ENCODE peak calls at places on chromosomes 1 and 21, in nine cellular contexts. X is fibroblast of pulmonary artery, O is breast epithelium, G is IMR-90, S is HFFc6, Q is progenitor cell of endocrine pancreas, H is adrenal gland, F is GM10248, B is choroid plexus epithelial cell. J is an unnamed sample.

GRCh38 chr21:38669186-38669585 is 136.5 kb upstream of the ETS2 start:
- DNase-seq in H (no peak), Q (no peak), B (peak), S (peak), G (peak), O (no peak), X (peak), F (peak), J (peak)

GRCh38 chr1:81549588-81550127 is 251.1 kb upstream of the ADGRL2 start:
- DNase-seq in F (peak), B (peak), X (peak), S (peak), Q (no peak), H (no peak), O (no peak), G (peak), J (peak)

GRCh38 chr1:158819461-158820443 is 11.4 kb upstream of the MNDA start:
- DNase-seq in Q (no peak), F (peak), B (peak), X (peak), S (no peak), G (no peak), H (no peak), O (no peak), J (no peak)

GRCh38 chr1:228050571-228051181 is 31.8 kb upstream of the ARF1 start:
- DNase-seq in H (no peak), G (no peak), Q (no peak), F (no peak), O (no peak), X (no peak), S (no peak), B (no peak), J (no peak)

GRCh38 chr1:214136336-214136735 is 144.6 kb upstream of the SMYD2 start:
- DNase-seq in G (no peak), O (no peak), Q (no peak), F (no peak), X (no peak), H (no peak), S (no peak), B (no peak), J (no peak)

GRCh38 chr1:119549719-119550141 is 42.7 kb downstream of the HSD3B1 start:
- DNase-seq in Q (peak), S (peak), B (peak), G (peak), X (peak), O (no peak), F (peak), H (peak), J (peak)

GRCh38 chr21:38439957-38440356 is 58.3 kb downstream of the ERG start:
- DNase-seq in X (peak), B (no peak), O (no peak), H (no peak), G (no peak), F (no peak), Q (no peak), S (no peak), J (no peak)

GRCh38 chr1:3310718-3311400 is 143.6 kb upstream of the ARHGEF16 start:
- DNase-seq in H (no peak), O (no peak), X (no peak), F (no peak), G (no peak), Q (no peak), S (no peak), B (no peak), J (no peak)

GRCh38 chr1:205775717-205776056 is 405 bp upstream of the RAB29 start:
- DNase-seq in Q (no peak), G (peak), O (no peak), B (peak), F (no peak), S (peak), X (peak), H (peak), J (peak)

GRCh38 chr21:36909423-36909822 is 57.0 kb downstream of the HLCS start:
- DNase-seq in F (no peak), O (no peak), B (no peak), H (no peak), X (peak), Q (no peak), S (no peak), G (peak), J (no peak)

GRCh38 chr1:176795929-176796328 is 333.0 kb downstream of the PAPPA2 start:
- DNase-seq in H (peak), G (no peak), F (no peak), X (no peak), O (no peak), S (no peak), Q (no peak), B (no peak), J (peak)

GRCh38 chr1:1306070-1306660 is 1.6 kb downstream of the ACAP3 start:
- DNase-seq in Q (no peak), X (no peak), B (no peak), H (no peak), O (no peak), S (no peak), G (peak), F (no peak), J (no peak)

GRCh38 chr1:66274634-66275033 is 259.3 kb upstream of the SGIP1 start:
- DNase-seq in Q (no peak), F (no peak), H (no peak), G (peak), B (peak), S (peak), X (no peak), O (no peak), J (peak)

GRCh38 chr1:152397474-152397873 is 16.6 kb downstream of the CRNN start:
- DNase-seq in B (no peak), H (no peak), G (no peak), X (no peak), F (no peak), S (no peak), O (no peak), Q (no peak), J (peak)
- TF ChIP-seq CTCF in B (no peak), H (no peak), G (no peak), X (no peak), F (no peak), S (peak), O (no peak), Q (no peak), J (no peak)

GRCh38 chr21:33479679-33480480 is at the start of gene TMEM50B:
- DNase-seq in B (peak), O (peak), X (peak), G (peak), Q (peak), S (peak), F (peak), H (peak), J (peak)
- TF ChIP-seq CTCF in B (peak), O (peak), X (peak), G (peak), Q (peak), S (peak), F (peak), H (peak), J (peak)

GRCh38 chr1:64659478-64659877 is 85.4 kb upstream of the RAVER2 start:
- DNase-seq in G (no peak), X (no peak), S (no peak), F (no peak), B (no peak), O (no peak), Q (no peak), H (no peak), J (no peak)

GRCh38 chr1:64664287-64664686 is 80.6 kb upstream of the RAVER2 start:
- DNase-seq in Q (no peak), X (no peak), O (no peak), B (no peak), G (no peak), F (no peak), H (no peak), S (no peak), J (no peak)

GRCh38 chr1:64669098-64669675 is 75.7 kb upstream of the RAVER2 start:
- DNase-seq in H (no peak), B (no peak), S (no peak), F (no peak), O (no peak), X (no peak), G (peak), Q (no peak), J (no peak)

GRCh38 chr1:64663654-64664053 is 81.2 kb upstream of the RAVER2 start:
- DNase-seq in Q (no peak), H (no peak), S (no peak), B (peak), F (peak), G (peak), X (no peak), O (no peak), J (peak)
- TF ChIP-seq CTCF in Q (peak), H (no peak), S (peak), B (peak), F (no peak), G (no peak), X (peak), O (no peak), J (peak)

GRCh38 chr1:84387480-84388163 is 10.7 kb upstream of the DNASE2B start:
- DNase-seq in X (no peak), H (no peak), G (no peak), B (peak), S (no peak), F (no peak), Q (no peak), O (no peak), J (no peak)
- TF ChIP-seq CTCF in X (peak), H (no peak), G (peak), B (peak), S (peak), F (no peak), Q (no peak), O (no peak), J (no peak)

GRCh38 chr1:156511656-156512055 is 11.1 kb upstream of the MEF2D start:
- DNase-seq in G (peak), F (no peak), O (no peak), S (no peak), H (peak), X (no peak), Q (no peak), B (peak), J (peak)

GRCh38 chr1:156517746-156518145 is 17.2 kb upstream of the MEF2D start:
- DNase-seq in F (no peak), G (no peak), S (no peak), Q (no peak), H (no peak), O (no peak), X (no peak), B (no peak), J (peak)

GRCh38 chr1:156513189-156513588 is 12.6 kb upstream of the MEF2D start:
- DNase-seq in Q (no peak), F (no peak), S (no peak), H (no peak), X (no peak), O (no peak), G (peak), B (peak), J (no peak)

GRCh38 chr1:156516821-156517220 is 16.2 kb upstream of the MEF2D start:
- DNase-seq in G (no peak), S (no peak), H (no peak), O (no peak), Q (no peak), X (no peak), B (no peak), F (no peak), J (no peak)

DNA sequence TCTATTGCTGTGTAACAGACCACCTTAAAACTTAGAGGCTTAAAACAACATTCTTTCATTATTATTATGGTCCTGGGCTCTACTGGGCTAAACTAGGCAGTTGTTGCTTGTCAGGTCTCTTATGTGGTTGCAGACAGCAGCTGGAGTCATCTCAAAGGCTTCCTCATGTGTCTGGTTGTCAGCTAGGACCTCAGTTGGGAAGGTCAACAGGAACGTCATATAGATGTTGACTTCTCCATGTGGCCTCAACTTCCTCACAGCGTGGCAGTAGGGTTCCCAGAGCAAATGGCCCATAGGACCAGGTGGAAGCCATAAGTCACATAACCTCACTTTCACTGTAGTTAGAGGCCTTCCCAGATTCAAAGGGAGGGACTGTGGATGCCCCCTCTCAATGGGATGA is 15.4 kb upstream of the MEF2D start:
- DNase-seq in O (no peak), B (no peak), F (no peak), Q (no peak), G (no peak), H (no peak), X (no peak), S (no peak), J (no peak)
- TF ChIP-seq CTCF in O (no peak), B (no peak), F (no peak), Q (no peak), G (no peak), H (no peak), X (no peak), S (no peak), J (no peak)

DNA sequence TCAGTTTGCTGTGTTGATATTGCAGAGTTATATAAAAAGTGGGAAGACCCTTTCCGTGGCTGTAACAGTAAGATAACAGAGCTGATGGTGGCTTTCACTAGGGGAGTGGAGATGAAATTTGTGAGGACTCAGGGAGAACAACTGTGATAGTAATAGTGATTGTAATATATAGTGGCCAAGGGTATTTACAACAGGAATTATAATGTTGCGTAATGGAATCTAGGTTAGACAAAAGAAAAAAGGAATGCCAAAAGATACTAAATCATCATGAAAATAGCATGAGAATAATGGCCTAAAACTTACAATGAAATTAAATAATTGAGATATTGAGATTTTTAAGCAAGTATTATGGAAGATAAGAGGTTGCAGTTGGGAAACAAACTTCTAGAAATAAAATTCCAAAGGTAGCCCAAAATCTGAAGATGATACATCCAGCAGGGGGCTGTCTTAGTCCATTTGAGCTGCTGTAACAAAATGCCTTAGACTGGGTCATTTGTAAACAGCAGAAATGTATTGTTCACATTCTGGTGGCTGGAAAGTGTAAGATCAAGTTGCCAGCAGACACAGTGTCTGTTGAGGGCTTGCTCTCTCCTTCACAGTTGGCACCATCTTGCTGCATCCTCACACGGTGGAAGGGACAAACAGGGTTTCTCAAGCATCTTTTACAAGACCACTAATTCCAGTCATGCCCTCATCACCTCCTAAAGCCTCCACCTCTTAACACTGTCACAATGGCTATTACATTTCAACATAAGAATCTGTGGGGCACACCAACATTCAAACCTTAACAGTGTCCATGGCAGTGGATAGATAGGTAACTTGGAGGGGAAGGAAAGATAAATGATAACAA is 711.2 kb downstream of the MRPL39 start:
- DNase-seq in B (peak), H (peak), S (peak), X (peak), F (no peak), Q (no peak), O (no peak), G (peak), J (peak)
- TF ChIP-seq CTCF in B (peak), H (peak), S (peak), X (no peak), F (peak), Q (peak), O (no peak), G (peak), J (peak)

DNA sequence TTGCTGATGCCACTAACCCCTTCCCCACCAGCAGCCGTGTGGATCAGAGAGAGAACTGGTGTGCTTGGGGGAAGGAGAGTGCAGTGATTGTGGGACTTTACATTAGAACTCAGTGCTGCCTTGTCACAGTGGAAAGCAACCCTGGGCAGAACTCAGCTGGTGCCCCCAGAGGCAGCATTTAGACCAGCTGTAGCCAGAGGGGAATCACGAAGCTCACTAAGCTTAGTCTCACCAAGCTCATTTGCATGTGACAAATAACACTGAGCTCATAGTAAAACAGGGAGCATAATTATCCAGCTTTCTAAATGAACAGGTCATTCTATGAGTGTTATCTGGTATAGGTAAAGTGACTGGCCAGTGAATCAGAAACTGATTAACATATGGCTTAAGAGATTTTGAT is 9.8 kb upstream of the SMAP2 start:
- DNase-seq in F (peak), H (no peak), G (no peak), S (peak), Q (no peak), X (no peak), O (no peak), B (no peak), J (no peak)
- TF ChIP-seq CTCF in F (peak), H (no peak), G (no peak), S (peak), Q (peak), X (no peak), O (no peak), B (no peak), J (no peak)

GRCh38 chr21:44753357-44753756 is 42.0 kb upstream of the TSPEAR start:
- DNase-seq in B (no peak), F (no peak), X (no peak), S (no peak), G (no peak), O (no peak), Q (no peak), H (no peak), J (no peak)

GRCh38 chr21:44752701-44753235 is 41.4 kb upstream of the TSPEAR start:
- DNase-seq in H (no peak), O (no peak), S (peak), G (no peak), F (no peak), B (peak), X (peak), Q (no peak), J (no peak)

GRCh38 chr21:44757731-44758130 is 43.9 kb downstream of the UBE2G2 start:
- DNase-seq in Q (no peak), G (no peak), X (no peak), O (no peak), S (no peak), F (no peak), B (no peak), H (no peak), J (no peak)

GRCh38 chr21:44756416-44757185 is 45.0 kb downstream of the UBE2G2 start:
- DNase-seq in O (no peak), G (no peak), H (no peak), Q (no peak), B (no peak), F (no peak), X (no peak), S (no peak), J (peak)

DNA sequence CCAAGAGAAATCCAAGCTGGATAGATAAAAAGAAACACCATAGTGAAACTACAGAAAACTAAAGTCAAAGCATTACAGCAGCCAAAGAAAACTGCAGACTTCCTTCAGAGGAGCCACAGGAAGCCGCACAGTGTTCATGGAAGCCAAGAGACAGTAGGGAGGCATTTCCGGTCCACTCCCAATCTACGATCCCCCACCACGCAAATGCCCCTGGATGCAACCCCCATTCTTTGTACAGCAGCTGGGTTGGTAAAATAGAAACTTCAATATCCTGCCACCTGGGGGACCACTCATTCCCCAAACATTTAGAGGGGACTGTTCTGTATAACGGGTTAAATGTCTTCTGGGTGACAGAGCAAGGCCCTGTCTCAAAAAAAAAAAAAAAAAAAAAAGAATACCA is 43.9 kb upstream of the TSPEAR start:
- DNase-seq in F (no peak), Q (no peak), O (no peak), S (no peak), B (peak), X (peak), G (no peak), H (no peak), J (no peak)
- TF ChIP-seq CTCF in F (no peak), Q (no peak), O (no peak), S (no peak), B (peak), X (no peak), G (peak), H (no peak), J (no peak)

GRCh38 chr1:24418898-24419628 is 3.5 kb downstream of the NIPAL3 start:
- DNase-seq in G (peak), O (peak), Q (no peak), X (peak), S (no peak), B (peak), F (no peak), H (no peak), J (peak)

GRCh38 chr1:24424990-24425389 is 9.4 kb downstream of the NIPAL3 start:
- DNase-seq in H (no peak), X (no peak), B (no peak), G (no peak), F (no peak), O (no peak), S (no peak), Q (no peak), J (no peak)

GRCh38 chr1:24420547-24420946 is 4.9 kb downstream of the NIPAL3 start:
- DNase-seq in O (no peak), S (no peak), H (no peak), F (no peak), X (peak), G (peak), B (peak), Q (no peak), J (no peak)

GRCh38 chr1:24424207-24424606 is 8.6 kb downstream of the NIPAL3 start:
- DNase-seq in H (no peak), S (no peak), Q (no peak), O (no peak), F (no peak), X (no peak), G (no peak), B (no peak), J (no peak)

DNA sequence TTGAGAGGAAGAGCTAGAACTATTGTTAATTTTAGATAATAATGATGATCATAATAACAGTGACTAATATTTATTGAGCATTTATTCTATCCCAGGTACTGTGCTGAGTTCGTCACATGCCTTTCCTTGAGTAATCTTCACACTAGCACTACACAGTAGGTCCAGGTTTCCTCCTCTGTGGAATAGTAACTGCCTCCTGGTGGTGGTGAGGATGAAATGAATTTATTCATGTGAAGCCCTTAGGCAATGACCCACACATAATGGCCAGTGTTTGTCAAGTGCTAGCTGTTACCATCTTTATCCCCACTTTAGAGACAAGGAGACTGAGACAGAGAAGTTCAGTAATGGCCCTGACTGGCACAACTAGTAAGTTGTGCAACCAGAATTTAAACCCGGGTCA is 5.9 kb downstream of the NIPAL3 start:
- DNase-seq in H (no peak), F (no peak), Q (no peak), X (no peak), O (no peak), B (no peak), G (no peak), S (no peak), J (no peak)
- TF ChIP-seq CTCF in H (no peak), F (no peak), Q (no peak), X (peak), O (no peak), B (peak), G (peak), S (peak), J (peak)

J was measured in fibroblast of mammary gland.